ENCODE peak calls at places on chromosomes 3 and 15, in nine cellular contexts. One of them, this sample, is unnamed.

GRCh38 chr15:51731549-51732267 is 5.7 kb downstream of the LYSMD2 start:
- DNase-seq in stimulated activated naive B cell treated with anti-CD40 and anti-IgM and Interleukin-4, amounts not matched to agents 10 μg/mL and 1 μg/mL and 100 μg/mL, for 72 hours: peak; percentile 70
- DNase-seq in H54: no peak
- DNase-seq in ACHN: peak; percentile 57
- DNase-seq in NCI-H774: no peak
- DNase-seq in CD8-positive, alpha-beta memory T cell: peak; percentile 15
- DNase-seq in A549: no peak
- DNase-seq in SJSA1: no peak
- DNase-seq in neural progenitor cell: no peak
- DNase-seq in this sample: peak; percentile 67

GRCh38 chr3:13812039-13812438 is 67.8 kb downstream of the WNT7A start:
- DNase-seq in stimulated activated naive B cell treated with anti-CD40 and anti-IgM and Interleukin-4, amounts not matched to agents 10 μg/mL and 1 μg/mL and 100 μg/mL, for 72 hours: no peak
- DNase-seq in H54: no peak
- DNase-seq in ACHN: no peak
- DNase-seq in NCI-H774: peak; percentile 23
- DNase-seq in CD8-positive, alpha-beta memory T cell: no peak
- DNase-seq in A549: no peak
- DNase-seq in SJSA1: no peak
- DNase-seq in neural progenitor cell: peak; percentile 54
- DNase-seq in this sample: no peak

GRCh38 chr3:138408751-138409161 is 25.7 kb upstream of the ESYT3 start:
- DNase-seq in stimulated activated naive B cell treated with anti-CD40 and anti-IgM and Interleukin-4, amounts not matched to agents 10 μg/mL and 1 μg/mL and 100 μg/mL, for 72 hours: no peak
- DNase-seq in H54: no peak
- DNase-seq in ACHN: no peak
- DNase-seq in NCI-H774: no peak
- DNase-seq in CD8-positive, alpha-beta memory T cell: no peak
- DNase-seq in A549: no peak
- DNase-seq in SJSA1: no peak
- DNase-seq in neural progenitor cell: no peak
- DNase-seq in this sample: no peak

GRCh38 chr3:134600166-134600670 is 50.6 kb downstream of the KY start:
- DNase-seq in stimulated activated naive B cell treated with anti-CD40 and anti-IgM and Interleukin-4, amounts not matched to agents 10 μg/mL and 1 μg/mL and 100 μg/mL, for 72 hours: no peak
- DNase-seq in H54: no peak
- DNase-seq in ACHN: no peak
- DNase-seq in NCI-H774: no peak
- DNase-seq in CD8-positive, alpha-beta memory T cell: no peak
- DNase-seq in A549: no peak
- DNase-seq in SJSA1: no peak
- DNase-seq in neural progenitor cell: peak; percentile 25
- DNase-seq in this sample: peak; percentile 35

GRCh38 chr3:45145681-45146614 is at the start of gene CDCP1:
- DNase-seq in stimulated activated naive B cell treated with anti-CD40 and anti-IgM and Interleukin-4, amounts not matched to agents 10 μg/mL and 1 μg/mL and 100 μg/mL, for 72 hours: no peak
- DNase-seq in H54: no peak
- DNase-seq in ACHN: peak; percentile 51
- DNase-seq in NCI-H774: peak; percentile 29
- DNase-seq in CD8-positive, alpha-beta memory T cell: no peak
- DNase-seq in A549: no peak
- DNase-seq in SJSA1: no peak
- DNase-seq in neural progenitor cell: peak; percentile 36
- DNase-seq in this sample: no peak

GRCh38 chr3:4680881-4681300 is 187.7 kb downstream of the ITPR1 start:
- DNase-seq in stimulated activated naive B cell treated with anti-CD40 and anti-IgM and Interleukin-4, amounts not matched to agents 10 μg/mL and 1 μg/mL and 100 μg/mL, for 72 hours: no peak
- DNase-seq in H54: peak; percentile 30
- DNase-seq in ACHN: peak; percentile 45
- DNase-seq in NCI-H774: no peak
- DNase-seq in CD8-positive, alpha-beta memory T cell: no peak
- DNase-seq in A549: no peak
- DNase-seq in SJSA1: no peak
- DNase-seq in neural progenitor cell: no peak
- DNase-seq in this sample: no peak

GRCh38 chr3:127784283-127784682 is 38.0 kb downstream of the MGLL start:
- DNase-seq in stimulated activated naive B cell treated with anti-CD40 and anti-IgM and Interleukin-4, amounts not matched to agents 10 μg/mL and 1 μg/mL and 100 μg/mL, for 72 hours: no peak
- DNase-seq in H54: no peak
- DNase-seq in ACHN: no peak
- DNase-seq in NCI-H774: no peak
- DNase-seq in CD8-positive, alpha-beta memory T cell: no peak
- DNase-seq in A549: no peak
- DNase-seq in SJSA1: no peak
- DNase-seq in neural progenitor cell: no peak
- DNase-seq in this sample: no peak

GRCh38 chr3:8851703-8852102 is 82.3 kb upstream of the OXTR start:
- DNase-seq in stimulated activated naive B cell treated with anti-CD40 and anti-IgM and Interleukin-4, amounts not matched to agents 10 μg/mL and 1 μg/mL and 100 μg/mL, for 72 hours: no peak
- DNase-seq in H54: peak; percentile 33
- DNase-seq in ACHN: no peak
- DNase-seq in NCI-H774: no peak
- DNase-seq in CD8-positive, alpha-beta memory T cell: no peak
- DNase-seq in A549: peak; percentile 19
- DNase-seq in SJSA1: peak; percentile 72
- DNase-seq in neural progenitor cell: no peak
- DNase-seq in this sample: no peak

GRCh38 chr15:36755341-36755740 is 175.9 kb downstream of the CDIN1 start:
- DNase-seq in stimulated activated naive B cell treated with anti-CD40 and anti-IgM and Interleukin-4, amounts not matched to agents 10 μg/mL and 1 μg/mL and 100 μg/mL, for 72 hours: no peak
- DNase-seq in H54: no peak
- DNase-seq in ACHN: no peak
- DNase-seq in NCI-H774: peak; percentile 73
- DNase-seq in CD8-positive, alpha-beta memory T cell: no peak
- DNase-seq in A549: no peak
- DNase-seq in SJSA1: no peak
- DNase-seq in neural progenitor cell: no peak
- DNase-seq in this sample: no peak

GRCh38 chr3:183275418-183275817 is 22.4 kb downstream of the B3GNT5 start:
- DNase-seq in stimulated activated naive B cell treated with anti-CD40 and anti-IgM and Interleukin-4, amounts not matched to agents 10 μg/mL and 1 μg/mL and 100 μg/mL, for 72 hours: no peak
- DNase-seq in H54: no peak
- DNase-seq in ACHN: no peak
- DNase-seq in NCI-H774: peak; percentile 50
- DNase-seq in CD8-positive, alpha-beta memory T cell: no peak
- DNase-seq in A549: peak; percentile 38
- DNase-seq in SJSA1: no peak
- DNase-seq in neural progenitor cell: no peak
- DNase-seq in this sample: peak; percentile 68

GRCh38 chr3:9831253-9831652 is 12.6 kb downstream of the RPUSD3 start:
- DNase-seq in stimulated activated naive B cell treated with anti-CD40 and anti-IgM and Interleukin-4, amounts not matched to agents 10 μg/mL and 1 μg/mL and 100 μg/mL, for 72 hours: no peak
- DNase-seq in H54: no peak
- DNase-seq in ACHN: no peak
- DNase-seq in NCI-H774: no peak
- DNase-seq in CD8-positive, alpha-beta memory T cell: no peak
- DNase-seq in A549: no peak
- DNase-seq in SJSA1: no peak
- DNase-seq in neural progenitor cell: no peak
- DNase-seq in this sample: no peak

GRCh38 chr15:40435331-40436089 is 5.2 kb upstream of the BAHD1 start:
- DNase-seq in stimulated activated naive B cell treated with anti-CD40 and anti-IgM and Interleukin-4, amounts not matched to agents 10 μg/mL and 1 μg/mL and 100 μg/mL, for 72 hours: no peak
- DNase-seq in H54: no peak
- DNase-seq in ACHN: no peak
- DNase-seq in NCI-H774: no peak
- DNase-seq in CD8-positive, alpha-beta memory T cell: no peak
- DNase-seq in A549: no peak
- DNase-seq in SJSA1: no peak
- DNase-seq in neural progenitor cell: no peak
- DNase-seq in this sample: no peak

GRCh38 chr3:43638594-43639447 is 17.0 kb upstream of the ANO10 start:
- DNase-seq in stimulated activated naive B cell treated with anti-CD40 and anti-IgM and Interleukin-4, amounts not matched to agents 10 μg/mL and 1 μg/mL and 100 μg/mL, for 72 hours: peak; percentile 4
- DNase-seq in H54: peak; percentile 46
- DNase-seq in ACHN: peak; percentile 65
- DNase-seq in NCI-H774: no peak
- DNase-seq in CD8-positive, alpha-beta memory T cell: peak; percentile 7
- DNase-seq in A549: peak; percentile 54
- DNase-seq in SJSA1: no peak
- DNase-seq in neural progenitor cell: peak; percentile 6
- DNase-seq in this sample: no peak

GRCh38 chr3:188633206-188633605 is 479.2 kb downstream of the LPP start:
- DNase-seq in stimulated activated naive B cell treated with anti-CD40 and anti-IgM and Interleukin-4, amounts not matched to agents 10 μg/mL and 1 μg/mL and 100 μg/mL, for 72 hours: no peak
- DNase-seq in H54: no peak
- DNase-seq in ACHN: no peak
- DNase-seq in NCI-H774: no peak
- DNase-seq in CD8-positive, alpha-beta memory T cell: no peak
- DNase-seq in A549: no peak
- DNase-seq in SJSA1: no peak
- DNase-seq in neural progenitor cell: no peak
- DNase-seq in this sample: no peak